ENCODE peak calls at places on chromosomes 11 and 22, in five cellular contexts. D, C, A, M and S are unnamed samples.

GRCh38 chr11:102592634-102593581 is 32.2 kb downstream of the MMP20 start:
- ATAC-seq in M (peak; percentile 26), C (peak; percentile 89), D (peak; percentile 81), A (peak; percentile 91), S (no peak)

GRCh38 chr11:17524221-17524620 is 20.0 kb downstream of the USH1C start:
- ATAC-seq in M (no peak), D (no peak), C (no peak), A (no peak), S (no peak)

GRCh38 chr22:41382098-41382578 is 396 bp downstream of the TEF start:
- ATAC-seq in C (peak; percentile 57), A (peak; percentile 25), D (peak; percentile 67), M (peak; percentile 65), S (peak; percentile 40)

GRCh38 chr11:56911312-56911711 is 77.4 kb upstream of the OR5AK2 start:
- ATAC-seq in C (peak; percentile 9), M (no peak), D (no peak), A (no peak), S (no peak)

GRCh38 chr22:45204241-45204640 is 36.5 kb downstream of the KIAA0930 start:
- ATAC-seq in A (no peak), C (no peak), D (no peak), M (no peak), S (no peak)

GRCh38 chr11:16299884-16300778 is 56.2 kb downstream of the SOX6 start:
- ATAC-seq in C (no peak), D (peak; percentile 62), M (no peak), A (no peak), S (no peak)

GRCh38 chr11:130234315-130234714 is 74.7 kb downstream of the ST14 start:
- ATAC-seq in M (peak; percentile 60), A (no peak), D (no peak), C (no peak), S (no peak)

GRCh38 chr11:118223576-118223975 is 1.2 kb downstream of the JAML start:
- ATAC-seq in D (no peak), C (no peak), M (no peak), A (no peak), S (no peak)

GRCh38 chr11:128824199-128825049 is 42.7 kb downstream of the KCNJ1 start:
- ATAC-seq in D (no peak), A (no peak), C (no peak), M (no peak), S (no peak)

GRCh38 chr11:99117603-99118002 is 96.9 kb downstream of the CNTN5 start:
- ATAC-seq in D (no peak), C (no peak), A (no peak), M (no peak), S (no peak)
- TF ChIP-seq CTCF in D (no peak), C (no peak), A (no peak), M (no peak), S (no peak)

GRCh38 chr11:108115495-108116140 is 5.7 kb upstream of the ACAT1 start:
- ATAC-seq in C (peak; percentile 68), D (peak; percentile 25), M (peak; percentile 15), A (peak; percentile 22), S (peak; percentile 97)

GRCh38 chr11:108125126-108125525 is 3.8 kb downstream of the ACAT1 start:
- ATAC-seq in C (no peak), A (no peak), D (no peak), M (no peak), S (no peak)

GRCh38 chr11:108117746-108118371 is 3.5 kb upstream of the ACAT1 start:
- ATAC-seq in M (no peak), C (no peak), A (no peak), D (no peak), S (no peak)

GRCh38 chr11:108122166-108122628 is 830 bp downstream of the ACAT1 start:
- ATAC-seq in D (peak; percentile 52), C (peak; percentile 33), M (no peak), A (peak; percentile 26), S (peak; percentile 37)

GRCh38 chr11:108121274-108122155 is at the start of gene ACAT1:
- ATAC-seq in A (peak; percentile 97), D (peak; percentile 96), M (peak; percentile 98), C (peak; percentile 99), S (peak; percentile 97)
- TF ChIP-seq EP300 in A (no peak), D (no peak), M (no peak), C (no peak), S (no peak)

DNA sequence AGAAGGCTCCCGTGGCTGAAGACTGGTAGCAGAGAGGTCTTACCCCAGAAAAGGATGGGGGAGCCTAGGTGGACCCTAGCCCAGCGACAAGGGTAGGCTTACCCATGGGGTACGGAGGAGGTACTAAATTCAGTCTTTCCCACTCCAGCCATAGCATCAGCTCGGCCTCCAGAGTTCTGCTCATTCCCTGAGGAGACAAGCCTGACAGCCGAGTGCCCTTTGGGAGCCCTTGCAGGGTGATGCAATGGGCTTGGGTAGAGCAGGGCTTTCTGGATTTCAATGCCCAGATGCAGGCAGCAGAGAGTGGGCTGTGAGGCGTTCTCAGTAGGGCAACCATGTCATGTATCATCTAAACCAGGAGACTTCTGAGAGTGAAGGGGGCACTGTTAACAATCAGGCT is 124.7 kb downstream of the MICAL2 start:
- ATAC-seq in M (no peak), D (no peak), C (no peak), A (no peak), S (no peak)
- H3K4me1 ChIP-seq in M (peaks cover 7% of the 10 kb centered on the region), D (no peaks in the 10 kb centered on the region), C (peaks cover 59% of the 10 kb centered on the region), A (peaks cover 26% of the 10 kb centered on the region), S (peaks cover 79% of the 10 kb centered on the region)

GRCh38 chr22:27474711-27475547 is 326.6 kb downstream of the MN1 start:
- ATAC-seq in M (no peak), C (peak; percentile 87), D (no peak), A (no peak), S (peak; percentile 76)
- TF ChIP-seq CTCF in M (no peak), C (no peak), D (no peak), A (no peak), S (no peak)

DNA sequence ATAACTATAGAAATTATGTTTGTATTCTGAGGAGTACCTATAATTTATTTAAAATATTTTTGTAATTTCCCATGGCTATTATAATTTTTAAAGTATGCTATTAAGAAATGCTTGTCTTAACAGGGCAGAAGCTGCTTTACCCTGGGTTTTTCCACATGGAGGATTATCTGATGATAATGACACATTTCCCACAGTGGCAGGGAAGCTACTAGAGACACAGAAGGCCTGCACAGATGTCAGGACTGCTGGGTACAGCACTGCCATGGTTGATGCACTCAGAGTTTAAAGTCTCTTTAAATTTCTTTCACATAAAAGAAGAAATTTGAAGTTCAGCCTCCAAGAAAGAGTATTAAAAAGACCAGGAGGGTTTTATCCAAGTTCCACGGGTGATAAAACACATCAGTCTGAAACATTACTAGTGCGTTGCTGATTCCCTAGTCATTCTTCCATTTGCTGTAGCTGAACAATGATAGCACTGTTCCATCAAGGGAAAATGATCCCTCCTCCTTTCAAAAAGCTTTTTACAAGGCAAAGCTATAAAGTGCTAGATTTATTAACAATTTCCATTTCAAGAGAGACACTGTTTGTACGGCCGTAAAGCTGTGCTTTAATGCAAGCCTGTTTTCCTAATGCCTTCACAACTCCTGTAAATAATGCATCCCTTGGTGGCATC is 363.0 kb downstream of the CNTN5 start:
- ATAC-seq in C (no peak), A (no peak), D (no peak), M (no peak), S (no peak)
- TF ChIP-seq EP300 in C (no peak), A (no peak), D (no peak), M (no peak), S (no peak)